ENCODE peak calls at places on chromosomes 1 and 21, in four cellular contexts. D, Y, K and U are unnamed samples.

GRCh38 chr1:178690496-178690895 is 34.5 kb upstream of the RALGPS2 start:
- DNase-seq in D (no peak), Y (no peak), K (no peak), U (no peak)

GRCh38 chr1:236489710-236490377 is 33.9 kb upstream of the LGALS8 start:
- DNase-seq in D (no peak), Y (no peak), K (peak; percentile 63), U (peak; percentile 31)

GRCh38 chr1:64864018-64864945 is 102.1 kb downstream of the JAK1 start:
- DNase-seq in D (no peak), Y (no peak), K (no peak), U (peak; percentile 61)

GRCh38 chr1:59750612-59751395 is 63.9 kb upstream of the HOOK1 start:
- DNase-seq in D (no peak), Y (no peak), K (peak; percentile 19), U (no peak)

GRCh38 chr1:3987669-3988235 is 87.7 kb upstream of the C1orf174 start:
- DNase-seq in D (no peak), Y (no peak), K (no peak), U (no peak)

GRCh38 chr21:17514124-17514481 is 1.3 kb downstream of the CXADR start:
- DNase-seq in D (no peak), Y (no peak), K (no peak), U (no peak)

GRCh38 chr1:20724364-20725188 is 6.8 kb upstream of the KIF17 start:
- DNase-seq in D (no peak), Y (peak; percentile 20), K (no peak), U (no peak)

GRCh38 chr21:35565204-35565611 is 495.1 kb downstream of the SETD4 start:
- DNase-seq in D (no peak), Y (no peak), K (no peak), U (peak; percentile 40)

GRCh38 chr1:47760248-47760629 is 236.9 kb downstream of the TRABD2B start:
- DNase-seq in D (no peak), Y (no peak), K (no peak), U (no peak)

GRCh38 chr21:31880816-31881215 is 8.0 kb downstream of the HUNK start:
- DNase-seq in D (no peak), Y (no peak), K (no peak), U (no peak)

GRCh38 chr1:98739762-98740161 is 78.2 kb downstream of the SNX7 start:
- DNase-seq in D (no peak), Y (no peak), K (no peak), U (no peak)

GRCh38 chr1:64540265-64540791 is 70.4 kb downstream of the CACHD1 start:
- DNase-seq in D (no peak), Y (no peak), K (peak; percentile 28), U (no peak)

GRCh38 chr1:218377143-218377660 is 32.1 kb downstream of the TGFB2 start:
- DNase-seq in D (no peak), Y (no peak), K (no peak), U (no peak)